ENCODE peak calls at places on chromosomes 4 and X, in nine cellular contexts. One of them, this sample, is unnamed.

GRCh38 chr4:121785479-121785878 is 15.6 kb upstream of the EXOSC9 start:
- DNase-seq in right atrium auricular region: no peak
- DNase-seq in tibial artery: no peak
- DNase-seq in ovary: no peak
- DNase-seq in upper lobe of right lung: no peak
- DNase-seq in RWPE1: no peak
- DNase-seq in endothelial cell: no peak
- DNase-seq in fibroblast of the aortic adventitia: peak; percentile 74
- DNase-seq in PC-3: peak; percentile 14
- DNase-seq in this sample: no peak

GRCh38 chr4:165635261-165635838 is 237.7 kb upstream of the TLL1 start:
- DNase-seq in right atrium auricular region: no peak
- DNase-seq in tibial artery: no peak
- DNase-seq in ovary: no peak
- DNase-seq in upper lobe of right lung: no peak
- DNase-seq in RWPE1: no peak
- DNase-seq in endothelial cell: no peak
- DNase-seq in fibroblast of the aortic adventitia: no peak
- DNase-seq in PC-3: no peak
- DNase-seq in this sample: no peak

GRCh38 chrX:149036086-149036485 is 469.0 kb downstream of the IDS start:
- DNase-seq in right atrium auricular region: no peak
- DNase-seq in tibial artery: no peak
- DNase-seq in ovary: no peak
- DNase-seq in upper lobe of right lung: no peak
- DNase-seq in RWPE1: no peak
- DNase-seq in endothelial cell: no peak
- DNase-seq in fibroblast of the aortic adventitia: no peak
- DNase-seq in PC-3: no peak
- DNase-seq in this sample: no peak

GRCh38 chrX:63250253-63250868 is 100.8 kb downstream of the SPIN4 start:
- DNase-seq in right atrium auricular region: no peak
- DNase-seq in tibial artery: no peak
- DNase-seq in ovary: no peak
- DNase-seq in upper lobe of right lung: no peak
- DNase-seq in RWPE1: peak; percentile 10
- DNase-seq in endothelial cell: peak; percentile 48
- DNase-seq in fibroblast of the aortic adventitia: peak; percentile 87
- DNase-seq in PC-3: peak; percentile 85
- DNase-seq in this sample: no peak

GRCh38 chr4:17664755-17665154 is 50.3 kb downstream of the MED28 start:
- DNase-seq in right atrium auricular region: no peak
- DNase-seq in tibial artery: no peak
- DNase-seq in ovary: no peak
- DNase-seq in upper lobe of right lung: no peak
- DNase-seq in RWPE1: no peak
- DNase-seq in endothelial cell: no peak
- DNase-seq in fibroblast of the aortic adventitia: no peak
- DNase-seq in PC-3: no peak
- DNase-seq in this sample: peak; percentile 60

GRCh38 chr4:135418353-135418752 is 1216.8 kb upstream of the PABPC4L start:
- DNase-seq in right atrium auricular region: no peak
- DNase-seq in tibial artery: no peak
- DNase-seq in ovary: no peak
- DNase-seq in upper lobe of right lung: no peak
- DNase-seq in RWPE1: peak; percentile 1
- DNase-seq in endothelial cell: no peak
- DNase-seq in fibroblast of the aortic adventitia: peak; percentile 4
- DNase-seq in PC-3: peak; percentile 37
- DNase-seq in this sample: no peak

GRCh38 chr4:139844057-139844456 is 178.4 kb downstream of the MGST2 start:
- DNase-seq in right atrium auricular region: no peak
- DNase-seq in tibial artery: no peak
- DNase-seq in ovary: no peak
- DNase-seq in upper lobe of right lung: no peak
- DNase-seq in RWPE1: no peak
- DNase-seq in endothelial cell: no peak
- DNase-seq in fibroblast of the aortic adventitia: peak; percentile 7
- DNase-seq in PC-3: no peak
- DNase-seq in this sample: no peak

GRCh38 chr4:2849267-2850140 is 5.9 kb downstream of the ADD1 start:
- DNase-seq in right atrium auricular region: no peak
- DNase-seq in tibial artery: no peak
- DNase-seq in ovary: no peak
- DNase-seq in upper lobe of right lung: no peak
- DNase-seq in RWPE1: no peak
- DNase-seq in endothelial cell: no peak
- DNase-seq in fibroblast of the aortic adventitia: no peak
- DNase-seq in PC-3: no peak
- DNase-seq in this sample: no peak

GRCh38 chr4:48526403-48526802 is 36.4 kb downstream of the ZAR1 start:
- DNase-seq in right atrium auricular region: no peak
- DNase-seq in tibial artery: no peak
- DNase-seq in ovary: no peak
- DNase-seq in upper lobe of right lung: no peak
- DNase-seq in RWPE1: no peak
- DNase-seq in endothelial cell: no peak
- DNase-seq in fibroblast of the aortic adventitia: no peak
- DNase-seq in PC-3: no peak
- DNase-seq in this sample: no peak

GRCh38 chr4:8192748-8193738 is 6.0 kb upstream of the SH3TC1 start:
- DNase-seq in right atrium auricular region: no peak
- DNase-seq in tibial artery: no peak
- DNase-seq in ovary: no peak
- DNase-seq in upper lobe of right lung: no peak
- DNase-seq in RWPE1: peak; percentile 33
- DNase-seq in endothelial cell: no peak
- DNase-seq in fibroblast of the aortic adventitia: peak; percentile 48
- DNase-seq in PC-3: peak; percentile 69
- DNase-seq in this sample: no peak

GRCh38 chrX:65697173-65697572 is 29.7 kb downstream of the MSN start:
- DNase-seq in right atrium auricular region: no peak
- DNase-seq in tibial artery: no peak
- DNase-seq in ovary: no peak
- DNase-seq in upper lobe of right lung: no peak
- DNase-seq in RWPE1: no peak
- DNase-seq in endothelial cell: no peak
- DNase-seq in fibroblast of the aortic adventitia: peak; percentile 66
- DNase-seq in PC-3: no peak
- DNase-seq in this sample: no peak

GRCh38 chrX:100995469-100995868 is 26.0 kb downstream of the ARL13A start:
- DNase-seq in right atrium auricular region: no peak
- DNase-seq in tibial artery: no peak
- DNase-seq in ovary: no peak
- DNase-seq in upper lobe of right lung: no peak
- DNase-seq in RWPE1: peak; percentile 50
- DNase-seq in endothelial cell: no peak
- DNase-seq in fibroblast of the aortic adventitia: peak; percentile 74
- DNase-seq in PC-3: peak; percentile 41
- DNase-seq in this sample: no peak

GRCh38 chr4:80133240-80133783 is 60.3 kb upstream of the ANTXR2 start:
- DNase-seq in right atrium auricular region: no peak
- DNase-seq in tibial artery: no peak
- DNase-seq in ovary: no peak
- DNase-seq in upper lobe of right lung: no peak
- DNase-seq in RWPE1: no peak
- DNase-seq in endothelial cell: no peak
- DNase-seq in fibroblast of the aortic adventitia: no peak
- DNase-seq in PC-3: no peak
- DNase-seq in this sample: no peak

GRCh38 chr4:10203851-10204250 is 87.3 kb upstream of the WDR1 start:
- DNase-seq in right atrium auricular region: no peak
- DNase-seq in tibial artery: no peak
- DNase-seq in ovary: no peak
- DNase-seq in upper lobe of right lung: no peak
- DNase-seq in RWPE1: no peak
- DNase-seq in endothelial cell: no peak
- DNase-seq in fibroblast of the aortic adventitia: no peak
- DNase-seq in PC-3: no peak
- DNase-seq in this sample: no peak

GRCh38 chr4:84342161-84342560 is 156.9 kb downstream of the NKX6-1 start:
- DNase-seq in right atrium auricular region: no peak
- DNase-seq in tibial artery: no peak
- DNase-seq in ovary: no peak
- DNase-seq in upper lobe of right lung: no peak
- DNase-seq in RWPE1: no peak
- DNase-seq in endothelial cell: no peak
- DNase-seq in fibroblast of the aortic adventitia: no peak
- DNase-seq in PC-3: no peak
- DNase-seq in this sample: no peak

GRCh38 chr4:100306018-100306417 is 115.8 kb upstream of the DDIT4L start:
- DNase-seq in right atrium auricular region: no peak
- DNase-seq in tibial artery: no peak
- DNase-seq in ovary: no peak
- DNase-seq in upper lobe of right lung: no peak
- DNase-seq in RWPE1: no peak
- DNase-seq in endothelial cell: no peak
- DNase-seq in fibroblast of the aortic adventitia: peak; percentile 71
- DNase-seq in PC-3: peak; percentile 2
- DNase-seq in this sample: no peak

GRCh38 chr4:176927664-176928063 is 134.9 kb upstream of the VEGFC start:
- DNase-seq in right atrium auricular region: no peak
- DNase-seq in tibial artery: no peak
- DNase-seq in ovary: no peak
- DNase-seq in upper lobe of right lung: no peak
- DNase-seq in RWPE1: peak; percentile 60
- DNase-seq in endothelial cell: no peak
- DNase-seq in fibroblast of the aortic adventitia: peak; percentile 90
- DNase-seq in PC-3: peak; percentile 70
- DNase-seq in this sample: no peak

DNA sequence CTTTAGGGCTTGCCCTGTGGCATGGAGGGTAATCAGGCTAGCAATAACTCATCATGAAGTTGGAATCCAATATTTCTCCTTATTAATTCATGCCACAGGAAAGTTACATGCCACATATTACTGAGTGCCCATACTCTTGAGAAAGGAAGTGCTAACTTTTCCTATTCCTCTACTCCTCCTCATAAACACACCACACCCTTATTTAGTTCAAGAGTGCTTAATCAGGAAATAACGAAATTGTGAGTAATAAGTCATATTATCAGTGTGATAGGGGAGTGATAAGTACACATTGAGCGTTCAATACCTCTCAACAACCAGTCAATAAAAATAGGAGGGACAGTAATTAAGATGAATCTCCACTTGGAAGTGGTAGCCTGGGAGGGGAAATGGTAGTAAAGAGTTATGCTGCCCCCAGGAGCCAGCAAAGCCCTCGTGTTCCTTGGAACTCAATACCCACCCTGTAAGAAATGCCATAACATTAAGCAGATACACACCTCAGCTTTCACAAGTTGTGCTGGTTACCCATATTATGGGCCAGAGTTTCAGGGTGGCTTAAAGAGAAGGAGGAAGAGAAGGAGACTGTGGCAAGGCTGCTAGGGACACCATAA is 410.0 kb upstream of the NR3C2 start:
- DNase-seq in right atrium auricular region: no peak
- DNase-seq in tibial artery: no peak
- DNase-seq in ovary: no peak
- DNase-seq in upper lobe of right lung: no peak
- DNase-seq in RWPE1: no peak
- DNase-seq in endothelial cell: no peak
- DNase-seq in fibroblast of the aortic adventitia: peak; percentile 7
- DNase-seq in PC-3: peak; percentile 3
- DNase-seq in this sample: no peak
- TF ChIP-seq CTCF in right atrium auricular region: no peak
- TF ChIP-seq CTCF in tibial artery: no peak
- TF ChIP-seq CTCF in ovary: no peak
- TF ChIP-seq CTCF in upper lobe of right lung: no peak
- TF ChIP-seq CTCF in RWPE1: no peak
- TF ChIP-seq CTCF in endothelial cell: no peak
- TF ChIP-seq CTCF in fibroblast of the aortic adventitia: peak; percentile 18
- TF ChIP-seq CTCF in PC-3: peak; percentile 31
- TF ChIP-seq CTCF in this sample: no peak

GRCh38 chr4:169102011-169102410 is 92.0 kb upstream of the CBR4 start:
- DNase-seq in right atrium auricular region: no peak
- DNase-seq in tibial artery: no peak
- DNase-seq in ovary: no peak
- DNase-seq in upper lobe of right lung: no peak
- DNase-seq in RWPE1: no peak
- DNase-seq in endothelial cell: no peak
- DNase-seq in fibroblast of the aortic adventitia: peak; percentile 66
- DNase-seq in PC-3: no peak
- DNase-seq in this sample: no peak
- TF ChIP-seq CTCF in right atrium auricular region: no peak
- TF ChIP-seq CTCF in tibial artery: no peak
- TF ChIP-seq CTCF in ovary: no peak
- TF ChIP-seq CTCF in upper lobe of right lung: no peak
- TF ChIP-seq CTCF in RWPE1: no peak
- TF ChIP-seq CTCF in endothelial cell: no peak
- TF ChIP-seq CTCF in fibroblast of the aortic adventitia: no peak
- TF ChIP-seq CTCF in PC-3: no peak
- TF ChIP-seq CTCF in this sample: no peak

DNA sequence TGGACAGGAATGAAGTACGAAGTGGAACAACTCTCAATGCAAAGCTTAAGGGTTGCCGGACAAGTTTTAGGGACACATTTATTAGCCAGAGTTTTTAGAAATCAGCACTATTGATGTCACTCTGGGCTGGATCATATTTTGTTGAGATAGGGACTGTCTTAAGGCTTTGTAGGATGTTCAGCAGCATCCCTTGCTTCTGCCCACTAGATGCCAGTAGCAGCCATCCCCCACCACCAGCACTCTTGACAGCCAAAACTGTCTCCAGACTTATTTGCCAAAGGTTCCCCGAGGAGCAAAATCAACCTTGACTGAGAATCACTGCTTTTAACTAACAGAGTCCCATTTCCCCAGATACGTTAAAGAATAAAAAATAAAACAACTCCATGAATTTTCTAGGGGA is 1497.3 kb downstream of the STIM2 start:
- DNase-seq in right atrium auricular region: no peak
- DNase-seq in tibial artery: no peak
- DNase-seq in ovary: no peak
- DNase-seq in upper lobe of right lung: no peak
- DNase-seq in RWPE1: no peak
- DNase-seq in endothelial cell: peak; percentile 8
- DNase-seq in fibroblast of the aortic adventitia: peak; percentile 28
- DNase-seq in PC-3: peak; percentile 39
- DNase-seq in this sample: no peak
- TF ChIP-seq CTCF in right atrium auricular region: no peak
- TF ChIP-seq CTCF in tibial artery: no peak
- TF ChIP-seq CTCF in ovary: no peak
- TF ChIP-seq CTCF in upper lobe of right lung: no peak
- TF ChIP-seq CTCF in RWPE1: no peak
- TF ChIP-seq CTCF in endothelial cell: no peak
- TF ChIP-seq CTCF in fibroblast of the aortic adventitia: peak; percentile 34
- TF ChIP-seq CTCF in PC-3: peak; percentile 53
- TF ChIP-seq CTCF in this sample: no peak

DNA sequence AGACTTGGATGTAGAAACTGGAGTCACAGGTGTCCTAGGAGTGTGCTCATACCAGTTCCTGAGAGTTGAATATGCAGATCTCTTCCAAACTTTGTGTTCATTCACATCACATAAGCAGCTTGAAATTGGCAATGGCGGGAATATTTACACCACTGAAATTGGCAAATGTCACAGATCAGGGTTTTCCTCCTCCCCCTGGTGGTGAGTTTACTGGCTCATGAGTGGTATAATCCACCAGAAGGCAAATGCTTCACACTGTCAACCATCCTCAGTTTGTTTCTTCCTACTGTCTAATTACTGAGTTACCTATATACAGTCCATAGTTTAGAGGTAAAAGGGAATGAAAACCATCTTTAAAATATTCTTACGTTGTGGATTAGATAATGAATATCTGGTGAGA is 193.3 kb upstream of the BANK1 start:
- DNase-seq in right atrium auricular region: no peak
- DNase-seq in tibial artery: no peak
- DNase-seq in ovary: no peak
- DNase-seq in upper lobe of right lung: no peak
- DNase-seq in RWPE1: no peak
- DNase-seq in endothelial cell: no peak
- DNase-seq in fibroblast of the aortic adventitia: no peak
- DNase-seq in PC-3: no peak
- DNase-seq in this sample: no peak
- TF ChIP-seq CTCF in right atrium auricular region: no peak
- TF ChIP-seq CTCF in tibial artery: no peak
- TF ChIP-seq CTCF in ovary: no peak
- TF ChIP-seq CTCF in upper lobe of right lung: peak; percentile 18
- TF ChIP-seq CTCF in RWPE1: no peak
- TF ChIP-seq CTCF in endothelial cell: peak; percentile 34
- TF ChIP-seq CTCF in fibroblast of the aortic adventitia: peak; percentile 10
- TF ChIP-seq CTCF in PC-3: peak; percentile 35
- TF ChIP-seq CTCF in this sample: no peak